ENCODE peak calls at places on chromosomes 1 and 21, in six cellular contexts. V, U, K, N, C and S are unnamed samples.
A peak's percentile ranks its signal among the peaks of the same experiment; 100 is the strongest.

GRCh38 chr1:54259546-54259945 is 59.6 kb downstream of the MRPL37 start:
- DNase-seq in N (no peak), U (no peak), V (no peak), C (no peak), K (no peak), S (no peak)

GRCh38 chr1:117467336-117467735 is 100.1 kb downstream of the MAN1A2 start:
- DNase-seq in N (no peak), C (no peak), V (no peak), K (no peak), U (no peak), S (no peak)

GRCh38 chr1:195141294-195141693 is 1466.9 kb downstream of the KCNT2 start:
- DNase-seq in K (no peak), V (no peak), C (no peak), U (no peak), N (no peak), S (no peak)

GRCh38 chr1:241240084-241240483 is 116.9 kb downstream of the RGS7 start:
- DNase-seq in C (no peak), N (no peak), V (no peak), U (no peak), K (no peak), S (no peak)

GRCh38 chr1:29682918-29683314 is 446.6 kb downstream of the PTPRU start:
- DNase-seq in V (no peak), C (no peak), K (peak; percentile 83), N (peak; percentile 85), U (no peak), S (peak; percentile 47)

GRCh38 chr1:65420590-65421340 is at the start of the genes LEPR and LEPROT:
- DNase-seq in V (no peak), K (peak; percentile 45), U (no peak), N (no peak), C (no peak), S (no peak)

GRCh38 chr1:230176871-230177411 is 109.9 kb downstream of the GALNT2 start:
- DNase-seq in C (no peak), N (peak; percentile 65), K (no peak), V (peak; percentile 82), U (peak; percentile 80), S (peak; percentile 90)

GRCh38 chr1:3113047-3113740 is 44.2 kb downstream of the PRDM16 start:
- DNase-seq in K (no peak), N (no peak), C (no peak), U (no peak), V (no peak), S (no peak)

GRCh38 chr1:94743866-94744265 is 76.3 kb upstream of the SLC44A3 start:
- DNase-seq in N (no peak), C (no peak), U (no peak), V (no peak), K (no peak), S (no peak)

GRCh38 chr1:31416101-31416736 is 3.2 kb downstream of the SERINC2 start:
- DNase-seq in N (no peak), U (no peak), K (no peak), V (no peak), C (no peak), S (no peak)

GRCh38 chr21:31732891-31733520 is 1.1 kb upstream of the SCAF4 start:
- DNase-seq in K (no peak), N (peak; percentile 21), U (no peak), C (peak; percentile 14), V (no peak), S (peak; percentile 37)

GRCh38 chr1:18481921-18482701 is 1.4 kb downstream of the KLHDC7A start:
- DNase-seq in V (no peak), K (no peak), U (no peak), C (no peak), N (peak; percentile 31), S (no peak)

GRCh38 chr21:14993072-14993471 is 71.7 kb downstream of the NRIP1 start:
- DNase-seq in U (no peak), C (no peak), N (no peak), V (no peak), K (no peak), S (no peak)

GRCh38 chr1:213905315-213905714 is 82.5 kb upstream of the PROX1 start:
- DNase-seq in N (peak; percentile 19), K (no peak), U (no peak), V (peak; percentile 70), C (no peak), S (peak; percentile 19)

GRCh38 chr1:3019516-3020051 is 1.7 kb upstream of the ACTRT2 start:
- DNase-seq in N (no peak), C (no peak), V (peak; percentile 51), U (peak; percentile 12), K (no peak), S (no peak)

GRCh38 chr1:39919545-39919944 is 17.8 kb upstream of the MYCL start:
- DNase-seq in V (no peak), N (no peak), C (peak; percentile 26), K (peak; percentile 93), U (no peak), S (peak; percentile 38)

GRCh38 chr1:52243221-52243987 is 101.5 kb downstream of the ZFYVE9 start:
- DNase-seq in K (no peak), U (no peak), C (no peak), V (no peak), N (no peak), S (no peak)

GRCh38 chr1:196734006-196734405 is 40.6 kb upstream of the CFHR3 start:
- DNase-seq in K (no peak), U (no peak), V (no peak), N (no peak), C (no peak), S (no peak)

GRCh38 chr1:218620956-218621355 is 275.8 kb downstream of the TGFB2 start:
- DNase-seq in C (no peak), V (no peak), U (no peak), K (peak; percentile 87), N (no peak), S (no peak)

GRCh38 chr1:225995919-225996864 is 3.0 kb downstream of the SDE2 start:
- DNase-seq in C (no peak), K (no peak), V (no peak), U (no peak), N (no peak), S (no peak)

GRCh38 chr1:225999227-225999911 is at the start of gene SDE2:
- DNase-seq in C (peak; percentile 100), N (peak; percentile 100), V (peak; percentile 100), K (peak; percentile 99), U (peak; percentile 99), S (peak; percentile 99)

GRCh38 chr1:225998560-225999226 is 450 bp downstream of the SDE2 start:
- DNase-seq in K (peak; percentile 38), N (no peak), U (no peak), V (no peak), C (no peak), S (no peak)

GRCh38 chr1:225999912-226000337 is 782 bp upstream of the SDE2 start:
- DNase-seq in V (no peak), N (no peak), K (no peak), C (no peak), U (no peak), S (no peak)

GRCh38 chr1:225996946-225997545 is 2.1 kb downstream of the SDE2 start:
- DNase-seq in C (no peak), U (no peak), K (no peak), V (no peak), N (no peak), S (no peak)
- H3K4me3 ChIP-seq in C (no peak overlapping the region), U (no peak overlapping the region), K (peak overlapping the region; percentile 94), V (no peak overlapping the region), N (peak overlapping the region; percentile 67), S (no peak overlapping the region)

DNA sequence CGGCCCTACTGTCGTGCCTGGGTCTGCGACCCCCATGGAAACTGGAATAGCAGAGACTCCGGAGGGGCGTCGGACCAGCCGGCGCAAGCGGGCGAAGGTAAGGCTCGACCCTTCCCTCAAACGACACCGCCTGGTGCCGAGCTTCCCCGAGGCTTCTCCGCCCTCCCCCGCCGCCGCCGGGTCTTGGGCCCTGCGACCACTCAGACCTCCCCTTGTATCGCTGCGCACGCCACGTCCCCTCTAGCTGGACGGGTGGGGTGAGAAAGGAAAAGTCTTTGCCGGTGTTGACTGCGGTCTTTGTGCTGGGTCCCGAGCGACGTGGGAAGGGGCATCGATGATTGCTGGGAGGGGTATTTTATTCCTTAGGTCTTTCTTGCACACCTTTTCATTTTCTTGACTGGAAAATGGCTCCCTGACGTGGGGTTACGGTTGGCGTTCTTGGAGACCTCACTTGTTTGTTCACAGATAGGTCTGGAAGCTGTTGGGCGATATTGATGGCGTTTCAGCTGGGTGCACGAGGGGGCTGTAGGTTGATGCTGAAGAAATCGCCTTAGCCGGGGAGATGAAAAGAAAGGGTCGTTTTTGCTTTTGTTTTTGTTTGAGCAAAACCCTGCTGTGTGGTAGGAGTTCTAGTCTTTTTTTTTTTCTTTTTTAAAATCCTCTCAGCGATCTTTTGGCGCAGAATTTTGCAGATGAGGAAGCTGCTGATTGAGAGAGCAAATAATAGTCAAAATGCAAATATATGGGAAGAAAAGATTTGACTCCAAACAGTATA is 770 bp downstream of the KDM1A start:
- DNase-seq in V (peak; percentile 72), C (peak; percentile 22), U (no peak), K (peak; percentile 45), N (peak; percentile 51), S (peak; percentile 36)
- H3K4me3 ChIP-seq in V (peak overlapping the region; percentile 68), C (peak overlapping the region; percentile 57), U (peak overlapping the region; percentile 78), K (peak overlapping the region; percentile 94), N (peak overlapping the region; percentile 83), S (peak overlapping the region; percentile 94)

DNA sequence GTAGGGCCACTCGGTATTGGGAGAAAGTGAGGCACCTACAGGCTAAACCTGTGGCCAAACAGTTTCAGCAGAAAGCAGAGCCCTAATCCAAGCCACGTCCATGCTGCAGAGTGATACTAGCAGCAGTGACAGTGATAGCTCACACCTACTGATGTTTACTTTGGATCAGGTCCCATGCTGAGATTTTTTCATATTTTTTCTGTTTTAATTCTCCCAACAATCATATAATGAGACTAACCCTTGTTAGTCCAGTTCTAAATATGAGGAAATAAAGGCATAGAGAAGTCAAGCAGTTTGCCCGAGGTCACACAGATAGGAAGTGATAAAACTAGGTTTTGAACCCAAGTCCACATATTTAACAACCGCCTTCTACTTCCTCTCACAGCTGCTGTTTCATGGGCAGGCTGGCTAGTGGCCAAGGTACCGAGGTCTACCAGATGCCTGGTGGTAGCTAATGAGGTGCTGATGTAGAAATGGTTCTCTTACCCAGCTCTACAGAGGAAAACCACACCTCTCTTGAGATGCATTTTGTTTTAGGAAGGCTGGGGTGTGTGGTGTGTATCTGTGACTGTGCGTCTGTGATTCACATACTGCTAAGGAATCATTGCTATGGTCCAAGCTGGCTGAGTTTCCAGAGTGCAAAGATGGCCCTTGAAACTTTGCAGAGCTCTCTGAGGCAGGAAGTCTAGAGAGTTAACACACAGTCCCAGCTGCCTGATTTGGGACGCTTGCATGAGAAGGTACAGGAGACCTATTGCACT is 80.3 kb upstream of the ARTN start:
- DNase-seq in N (peak; percentile 52), U (peak; percentile 55), C (peak; percentile 35), V (peak; percentile 84), K (peak; percentile 36), S (peak; percentile 60)
- H3K4me3 ChIP-seq in N (no peak overlapping the region), U (no peak overlapping the region), C (no peak overlapping the region), V (no peak overlapping the region), K (no peak overlapping the region), S (no peak overlapping the region)

DNA sequence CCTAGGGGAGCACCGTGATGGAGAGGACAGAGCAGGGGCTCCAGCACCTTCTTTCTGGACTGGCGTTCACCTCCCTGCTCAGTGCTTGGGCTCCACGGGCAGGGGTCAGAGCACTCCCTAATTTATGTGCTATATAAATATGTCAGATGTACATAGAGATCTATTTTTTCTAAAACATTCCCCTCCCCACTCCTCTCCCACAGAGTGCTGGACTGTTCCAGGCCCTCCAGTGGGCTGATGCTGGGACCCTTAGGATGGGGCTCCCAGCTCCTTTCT is 5.2 kb downstream of the ELF3 start:
- DNase-seq in K (no peak), V (no peak), N (no peak), U (no peak), C (no peak), S (no peak)
- H3K4me3 ChIP-seq in K (peak overlapping the region; percentile 55), V (no peak overlapping the region), N (peak overlapping the region; percentile 83), U (no peak overlapping the region), C (no peak overlapping the region), S (no peak overlapping the region)